ENCODE peak calls at places on chromosomes 1 and 21, in ten cellular contexts. J is upper lobe of right lung; B is colonic mucosa; N is tibial artery; V is BE2C; U is CD8-positive, alpha-beta T cell; K is PC-3; Z is fibroblast of lung; P is HCT116; A is body of pancreas. Y is an unnamed sample.
A peak's percentile ranks its signal among the peaks of the same experiment; 100 is the strongest.

GRCh38 chr1:115837762-115838421 is 3.0 kb downstream of the NHLH2 start:
- DNase-seq in J (peak; percentile 66), B (no peak), N (no peak), V (no peak), U (no peak), K (no peak), Z (no peak), P (no peak), A (peak; percentile 6), Y (no peak)

GRCh38 chr1:154753426-154753825 is 116.7 kb downstream of the KCNN3 start:
- DNase-seq in J (no peak), B (no peak), N (no peak), V (no peak), U (no peak), K (no peak), Z (no peak), P (no peak), A (no peak), Y (no peak)

GRCh38 chr1:67749844-67750689 is 65.1 kb downstream of the GADD45A start:
- DNase-seq in J (no peak), B (no peak), N (peak; percentile 76), V (no peak), U (no peak), K (peak; percentile 91), Z (peak; percentile 93), P (peak; percentile 59), A (peak; percentile 38), Y (peak; percentile 88)

GRCh38 chr1:234222561-234223280 is 150.5 kb upstream of the COA6 start:
- DNase-seq in J (no peak), B (no peak), N (no peak), V (no peak), U (no peak), K (peak; percentile 65), Z (peak; percentile 16), P (no peak), A (no peak), Y (no peak)

GRCh38 chr1:43185021-43185420 is 12.9 kb downstream of the CFAP57 start:
- DNase-seq in J (no peak), B (no peak), N (no peak), V (no peak), U (no peak), K (no peak), Z (no peak), P (no peak), A (no peak), Y (no peak)

GRCh38 chr1:107963601-107964396 is 1.2 kb downstream of the VAV3 start:
- DNase-seq in J (peak; percentile 64), B (peak; percentile 25), N (no peak), V (no peak), U (peak; percentile 8), K (no peak), Z (peak; percentile 12), P (no peak), A (peak; percentile 11), Y (peak; percentile 7)

GRCh38 chr1:28132110-28132897 is 43.9 kb upstream of the EYA3 start:
- DNase-seq in J (no peak), B (no peak), N (no peak), V (no peak), U (no peak), K (no peak), Z (no peak), P (no peak), A (no peak), Y (no peak)

GRCh38 chr1:24443241-24443656 is 27.6 kb downstream of the NIPAL3 start:
- DNase-seq in J (no peak), B (no peak), N (no peak), V (no peak), U (no peak), K (no peak), Z (peak; percentile 43), P (no peak), A (no peak), Y (no peak)

GRCh38 chr1:165376041-165376810 is 19.7 kb upstream of the LMX1A start:
- DNase-seq in J (peak; percentile 81), B (peak; percentile 81), N (peak; percentile 89), V (no peak), U (no peak), K (peak; percentile 94), Z (peak; percentile 87), P (no peak), A (peak; percentile 70), Y (peak; percentile 27)

GRCh38 chr1:3304255-3304654 is 150.2 kb upstream of the ARHGEF16 start:
- DNase-seq in J (no peak), B (no peak), N (no peak), V (no peak), U (no peak), K (no peak), Z (no peak), P (no peak), A (no peak), Y (no peak)

GRCh38 chr1:212485895-212486590 is 53.3 kb downstream of the NENF start:
- DNase-seq in J (peak; percentile 88), B (peak; percentile 56), N (peak; percentile 69), V (peak; percentile 74), U (no peak), K (peak; percentile 100), Z (peak; percentile 97), P (peak; percentile 66), A (peak; percentile 56), Y (peak; percentile 100)

GRCh38 chr1:7409278-7409677 is 361.8 kb upstream of the VAMP3 start:
- DNase-seq in J (peak; percentile 40), B (peak; percentile 10), N (no peak), V (no peak), U (no peak), K (no peak), Z (no peak), P (no peak), A (no peak), Y (no peak)

GRCh38 chr21:42980312-42980958 is 6.1 kb downstream of the PKNOX1 start:
- DNase-seq in J (no peak), B (no peak), N (no peak), V (no peak), U (no peak), K (no peak), Z (no peak), P (no peak), A (no peak), Y (no peak)

GRCh38 chr1:17717595-17717994 is 37.5 kb upstream of the ACTL8 start:
- DNase-seq in J (no peak), B (no peak), N (no peak), V (no peak), U (no peak), K (no peak), Z (no peak), P (no peak), A (no peak), Y (no peak)

GRCh38 chr1:40479156-40479555 is 2.1 kb downstream of the ZFP69 start:
- DNase-seq in J (no peak), B (no peak), N (no peak), V (no peak), U (no peak), K (no peak), Z (no peak), P (no peak), A (no peak), Y (no peak)

GRCh38 chr1:40476924-40477679 is at the start of gene ZFP69:
- DNase-seq in J (peak; percentile 89), B (peak; percentile 71), N (peak; percentile 38), V (peak; percentile 77), U (peak; percentile 29), K (no peak), Z (peak; percentile 73), P (no peak), A (peak; percentile 73), Y (peak; percentile 20)

GRCh38 chr1:40477680-40478057 is 579 bp downstream of the ZFP69 start:
- DNase-seq in J (no peak), B (peak; percentile 31), N (no peak), V (no peak), U (no peak), K (no peak), Z (peak; percentile 28), P (no peak), A (peak; percentile 14), Y (peak; percentile 2)

GRCh38 chr1:40475268-40475667 is 1.8 kb upstream of the ZFP69 start:
- DNase-seq in J (no peak), B (no peak), N (no peak), V (no peak), U (no peak), K (no peak), Z (no peak), P (no peak), A (no peak), Y (no peak)

DNA sequence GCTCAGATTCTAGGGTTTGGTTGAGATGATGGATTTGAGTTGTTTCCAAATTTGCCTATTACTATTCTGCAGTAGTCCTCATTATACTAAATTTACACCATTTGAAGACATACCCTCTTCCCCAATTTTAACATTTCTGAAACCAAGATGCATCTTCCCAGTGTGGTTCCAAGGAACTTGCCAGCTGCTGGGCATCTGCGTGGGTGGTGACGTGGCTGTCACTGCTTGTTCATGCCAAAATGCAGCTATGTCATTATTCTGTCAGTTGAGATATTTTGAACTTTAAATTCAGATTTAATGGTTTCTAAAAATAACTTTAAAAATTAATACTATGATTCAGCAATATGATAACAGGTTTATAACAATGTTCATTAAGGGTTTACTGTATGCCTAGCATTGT is 1.2 kb downstream of the ZFP69 start:
- DNase-seq in J (no peak), B (no peak), N (no peak), V (no peak), U (no peak), K (no peak), Z (no peak), P (no peak), A (no peak), Y (no peak)
- H3K4me3 ChIP-seq in J (peak overlapping the region; percentile 91), B (no peak overlapping the region), N (peak overlapping the region; percentile 76), V (no peak overlapping the region), U (no peak overlapping the region), K (no peak overlapping the region), Z (peak overlapping the region; percentile 73), P (no peak overlapping the region), A (no peak overlapping the region), Y (no peak overlapping the region)

GRCh38 chr1:187396226-187396625 is 567.5 kb downstream of the PLA2G4A start:
- DNase-seq in J (no peak), B (no peak), N (no peak), V (peak; percentile 27), U (no peak), K (no peak), Z (peak; percentile 40), P (no peak), A (no peak), Y (no peak)
- TF ChIP-seq CTCF in J (no peak), B (no peak), N (no peak), V (peak; percentile 23), U (no peak), K (no peak), Z (no peak), P (no peak), A (no peak), Y (no peak)

DNA sequence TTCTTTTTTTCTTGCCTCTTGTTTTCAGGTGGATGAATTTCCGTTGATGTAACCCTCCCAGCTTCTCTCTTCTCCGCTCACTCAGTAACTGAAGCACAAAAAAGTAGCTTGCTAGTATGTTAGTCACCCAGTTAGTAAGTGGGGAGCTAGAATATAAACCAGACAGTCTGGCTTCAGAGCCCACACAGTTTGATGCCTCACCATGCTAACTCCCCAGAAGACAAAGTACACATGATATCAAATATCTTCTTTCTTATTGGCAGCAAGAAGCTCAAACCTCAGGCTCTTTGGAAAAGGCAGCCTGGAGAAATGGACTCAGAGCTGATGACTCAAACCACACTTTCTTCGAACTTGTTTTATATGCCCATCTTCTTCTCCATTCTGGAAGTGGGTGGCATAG is 187.5 kb upstream of the PLXNA2 start:
- DNase-seq in J (no peak), B (no peak), N (no peak), V (no peak), U (no peak), K (peak; percentile 90), Z (peak; percentile 78), P (no peak), A (no peak), Y (no peak)
- H3K4me3 ChIP-seq in J (no peak overlapping the region), B (no peak overlapping the region), N (no peak overlapping the region), V (no peak overlapping the region), U (no peak overlapping the region), K (no peak overlapping the region), Z (no peak overlapping the region), P (no peak overlapping the region), A (no peak overlapping the region), Y (no peak overlapping the region)

GRCh38 chr1:244573768-244574167 is 79.2 kb upstream of the DESI2 start:
- DNase-seq in J (no peak), B (no peak), N (no peak), V (no peak), U (no peak), K (no peak), Z (no peak), P (no peak), A (no peak), Y (no peak)
- TF ChIP-seq CTCF in J (no peak), B (no peak), N (no peak), V (no peak), U (no peak), K (no peak), Z (no peak), P (no peak), A (no peak), Y (no peak)

Y was measured in brain microvascular endothelial cell.